ENCODE peak calls at places on chromosomes 4 and X, in four cellular contexts. D is K562, E is HepG2, W is GM12878. J is an unnamed sample.

GRCh38 chr4:174538123-174538875 is 16.0 kb upstream of the HPGD start:
- DNase-seq in D (peak; percentile 32), W (peak; percentile 69), E (peak; percentile 57), J (no peak)

GRCh38 chr4:4794421-4794820 is 65.0 kb upstream of the MSX1 start:
- DNase-seq in W (no peak), D (no peak), E (no peak), J (no peak)

GRCh38 chr4:122583906-122584305 is 37.0 kb downstream of the IL21 start:
- DNase-seq in D (no peak), W (no peak), E (no peak), J (no peak)

GRCh38 chr4:38133711-38134480 is 173.7 kb downstream of the PTTG2 start:
- DNase-seq in D (no peak), E (no peak), W (no peak), J (no peak)

GRCh38 chr4:86939123-86939522 is 4.3 kb downstream of the AFF1 start:
- DNase-seq in W (no peak), E (no peak), D (no peak), J (no peak)

GRCh38 chr4:14877246-14878220 is 124.7 kb upstream of the CPEB2 start:
- DNase-seq in D (no peak), W (no peak), E (no peak), J (no peak)

GRCh38 chr4:157217708-157218107 is 2.8 kb upstream of the GRIA2 start:
- DNase-seq in E (peak; percentile 3), D (no peak), W (no peak), J (no peak)

GRCh38 chrX:68550193-68550592 is 51.3 kb downstream of the YIPF6 start:
- DNase-seq in W (no peak), E (no peak), D (no peak), J (no peak)

GRCh38 chrX:133005038-133005437 is 46.6 kb upstream of the HS6ST2 start:
- DNase-seq in E (peak; percentile 3), D (peak; percentile 23), W (no peak), J (no peak)

GRCh38 chrX:21813612-21814368 is 25.6 kb upstream of the MBTPS2 start:
- DNase-seq in E (no peak), W (no peak), D (no peak), J (no peak)

GRCh38 chrX:13569479-13570244 is at the start of gene EGFL6:
- DNase-seq in D (no peak), W (no peak), E (no peak), J (peak; percentile 21)

GRCh38 chr4:87521757-87522374 is 7.3 kb downstream of the SPARCL1 start:
- DNase-seq in D (peak; percentile 17), E (no peak), W (no peak), J (no peak)

GRCh38 chr4:10456270-10457254 is 664 bp downstream of the ZNF518B start:
- DNase-seq in E (no peak), D (peak; percentile 38), W (no peak), J (peak; percentile 58)

GRCh38 chr4:87005690-87006461 is 71.1 kb downstream of the AFF1 start:
- DNase-seq in D (no peak), W (peak; percentile 51), E (no peak), J (no peak)

GRCh38 chr4:169335331-169335730 is 64.6 kb upstream of the SH3RF1 start:
- DNase-seq in E (no peak), W (no peak), D (no peak), J (no peak)

GRCh38 chr4:20408596-20408995 is 156.9 kb downstream of the SLIT2 start:
- DNase-seq in D (no peak), W (no peak), E (no peak), J (no peak)

GRCh38 chr4:2356123-2357069 is 62.0 kb downstream of the ZFYVE28 start:
- DNase-seq in D (no peak), W (no peak), E (no peak), J (no peak)

GRCh38 chr4:98784947-98785693 is 126.7 kb upstream of the TSPAN5 start:
- DNase-seq in W (no peak), E (no peak), D (no peak), J (no peak)

GRCh38 chrX:8103655-8104054 is 67.4 kb downstream of the VCX2 start:
- DNase-seq in E (no peak), W (no peak), D (no peak), J (no peak)

GRCh38 chr4:101421393-101421792 is 74.1 kb upstream of the PPP3CA start:
- DNase-seq in E (no peak), D (no peak), W (no peak), J (no peak)

GRCh38 chr4:98416844-98417243 is 155.7 kb downstream of the RAP1GDS1 start:
- DNase-seq in D (no peak), E (no peak), W (no peak), J (no peak)

GRCh38 chr4:105979506-105979905 is 84.2 kb downstream of the NPNT start:
- DNase-seq in E (no peak), D (no peak), W (no peak), J (no peak)

GRCh38 chr4:140152760-140153418 is 1.1 kb downstream of the MAML3 start:
- DNase-seq in D (peak; percentile 17), W (no peak), E (no peak), J (peak; percentile 55)

GRCh38 chr4:2183394-2183793 is 58.5 kb downstream of the HAUS3 start:
- DNase-seq in D (no peak), W (no peak), E (no peak), J (no peak)

GRCh38 chr4:3767569-3768288 is 1.5 kb downstream of the ADRA2C start:
- DNase-seq in E (no peak), D (no peak), W (no peak), J (peak; percentile 71)
- TF ChIP-seq CBFB in E (no peak), D (no peak), W (no peak), J (no peak)

DNA sequence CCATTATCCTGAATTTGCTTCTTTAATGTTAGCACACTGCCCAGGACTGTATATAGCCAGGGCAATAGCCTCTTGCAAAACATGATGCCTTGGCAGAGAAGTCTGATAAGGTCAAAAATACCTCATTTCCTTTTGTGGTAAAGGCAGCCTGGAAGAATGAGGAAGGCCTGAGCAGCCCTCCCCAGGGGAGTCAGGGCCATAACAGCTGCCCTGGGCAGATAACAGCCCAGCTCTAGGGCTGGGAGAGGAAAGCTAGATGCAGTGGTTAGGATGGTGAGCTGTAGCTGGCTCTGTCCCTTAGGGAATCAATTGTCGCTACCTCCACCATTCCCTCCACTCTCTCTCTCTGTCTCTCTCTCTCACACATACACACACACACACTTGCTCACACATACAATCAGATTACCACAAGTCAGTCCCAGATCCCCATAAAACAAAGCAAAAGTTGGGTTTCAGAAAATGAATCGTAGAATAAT is 29.2 kb downstream of the EFHC2 start:
- DNase-seq in D (peak; percentile 92), W (no peak), E (no peak), J (peak; percentile 10)
- TF ChIP-seq CBFB in D (peak; percentile 72), W (no peak), E (no peak), J (no peak)

GRCh38 chrX:136021903-136022302 is 36.7 kb downstream of the SLC9A6 start:
- DNase-seq in D (no peak), E (no peak), W (no peak), J (no peak)
- TF ChIP-seq CBFB in D (no peak), E (no peak), W (no peak), J (no peak)

GRCh38 chr4:26028793-26029511 is 114.9 kb downstream of the SMIM20 start:
- DNase-seq in E (peak; percentile 27), W (no peak), D (peak; percentile 58), J (peak; percentile 93)
- TF ChIP-seq CBFB in E (no peak), W (no peak), D (no peak), J (peak; percentile 49)

GRCh38 chr4:53321151-53321987 is 44.5 kb downstream of the SCFD2 start:
- DNase-seq in E (no peak), W (no peak), D (no peak), J (no peak)
- TF ChIP-seq CBFB in E (no peak), W (no peak), D (no peak), J (no peak)

GRCh38 chrX:115689931-115690330 is 129.0 kb downstream of the PLS3 start:
- DNase-seq in E (no peak), W (no peak), D (no peak), J (no peak)
- TF ChIP-seq CBFB in E (no peak), W (no peak), D (no peak), J (no peak)

GRCh38 chr4:183322326-183322725 is at the start of gene CLDN24:
- DNase-seq in D (no peak), W (no peak), E (peak; percentile 16), J (no peak)

GRCh38 chr4:183323295-183323694 is 1.1 kb upstream of the CLDN24 start:
- DNase-seq in D (no peak), E (no peak), W (no peak), J (no peak)

GRCh38 chr4:183326853-183327252 is 4.6 kb upstream of the CLDN24 start:
- DNase-seq in E (peak; percentile 64), W (no peak), D (no peak), J (no peak)

GRCh38 chr4:183321516-183321915 is 710 bp downstream of the CLDN24 start:
- DNase-seq in W (no peak), D (no peak), E (no peak), J (no peak)

DNA sequence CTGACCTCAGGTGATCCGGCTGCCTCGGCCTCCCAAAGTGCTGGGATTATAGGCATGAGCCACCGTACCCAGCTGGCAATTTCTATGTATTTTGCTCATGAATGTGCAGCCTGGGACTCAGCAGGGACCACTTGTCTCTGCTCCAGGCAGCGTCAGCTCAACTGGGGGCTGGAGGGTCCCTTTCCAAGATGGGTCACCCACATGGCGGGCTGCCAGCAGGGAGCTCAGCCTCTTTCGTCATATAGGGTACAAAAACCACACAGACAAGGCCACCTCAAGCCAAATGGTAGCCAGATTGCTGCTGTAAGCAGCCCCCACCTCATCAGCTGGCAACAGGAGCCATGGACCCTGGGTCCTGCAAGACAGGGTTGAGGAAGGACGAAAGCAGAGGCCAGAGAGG is 2.4 kb upstream of the CLDN24 start:
- DNase-seq in E (no peak), D (no peak), W (no peak), J (no peak)
- TF ChIP-seq CBFB in E (no peak), D (no peak), W (no peak), J (no peak)

GRCh38 chr4:141913928-141914327 is 277.5 kb downstream of the IL15 start:
- DNase-seq in W (no peak), D (no peak), E (no peak), J (no peak)

GRCh38 chr4:141914746-141915145 is 278.4 kb downstream of the IL15 start:
- DNase-seq in W (no peak), E (no peak), D (no peak), J (no peak)

GRCh38 chr4:141909541-141909940 is 273.2 kb downstream of the IL15 start:
- DNase-seq in E (no peak), D (no peak), W (no peak), J (no peak)

GRCh38 chr4:141912831-141913230 is 276.4 kb downstream of the IL15 start:
- DNase-seq in E (no peak), W (no peak), D (peak; percentile 70), J (no peak)
- TF ChIP-seq CBFB in E (no peak), W (no peak), D (no peak), J (no peak)

GRCh38 chr4:103019319-103020124 is at the start of gene SLC9B1:
- DNase-seq in D (peak; percentile 91), E (peak; percentile 77), W (peak; percentile 56), J (peak; percentile 95)

GRCh38 chr4:103021120-103021519 is 1.6 kb upstream of the SLC9B1 start:
- DNase-seq in E (no peak), D (no peak), W (no peak), J (no peak)

GRCh38 chr4:103018391-103019318 is 850 bp downstream of the SLC9B1 start:
- DNase-seq in D (peak; percentile 40), E (peak; percentile 7), W (no peak), J (no peak)
- TF ChIP-seq CBFB in D (no peak), E (no peak), W (no peak), J (no peak)

J was measured in WTC11.